ENCODE peak calls at places on chromosomes 2 and 18, in four cellular contexts. N is WTC11, E is HepG2, J is K562. U is an unnamed sample.
A peak's percentile ranks its signal among the peaks of the same experiment; 100 is the strongest.

GRCh38 chr2:67997528-67998267 is 65.1 kb downstream of the C1D start:
- DNase-seq in N (no peak), E (no peak), J (no peak), U (no peak)

GRCh38 chr2:74658516-74658915 is 4.5 kb downstream of the SEMA4F start:
- DNase-seq in N (no peak), E (no peak), J (no peak), U (no peak)

GRCh38 chr18:48801728-48802542 is 148.8 kb downstream of the SMAD7 start:
- DNase-seq in N (peak; percentile 2), E (no peak), J (no peak), U (no peak)

GRCh38 chr2:238255146-238255545 is 15.3 kb upstream of the HES6 start:
- DNase-seq in N (no peak), E (no peak), J (no peak), U (no peak)

GRCh38 chr2:49002750-49003149 is 151.6 kb downstream of the FSHR start:
- DNase-seq in N (no peak), E (no peak), J (no peak), U (no peak)

GRCh38 chr2:231241755-231242507 is 43.5 kb downstream of the ARMC9 start:
- DNase-seq in N (no peak), E (no peak), J (no peak), U (no peak)

GRCh38 chr2:86468162-86469033 is 27.2 kb downstream of the KDM3A start:
- DNase-seq in N (no peak), E (no peak), J (no peak), U (no peak)

GRCh38 chr2:190904644-190905043 is 24.0 kb downstream of the GLS start:
- DNase-seq in N (no peak), E (no peak), J (no peak), U (no peak)

GRCh38 chr2:111171337-111171930 is 50.7 kb downstream of the BCL2L11 start:
- DNase-seq in N (no peak), E (no peak), J (no peak), U (no peak)

GRCh38 chr18:24538421-24539264 is 78.2 kb downstream of the HRH4 start:
- DNase-seq in N (no peak), E (no peak), J (no peak), U (no peak)

GRCh38 chr2:88828397-88829137 is 137.1 kb downstream of the RPIA start:
- DNase-seq in N (no peak), E (no peak), J (no peak), U (no peak)

GRCh38 chr2:37925063-37925897 is at the start of gene RMDN2:
- DNase-seq in N (peak; percentile 97), E (peak; percentile 97), J (peak; percentile 91), U (peak; percentile 97)

GRCh38 chr2:166184789-166185188 is 57.0 kb upstream of the SCN1A start:
- DNase-seq in N (no peak), E (no peak), J (no peak), U (no peak)

GRCh38 chr18:22800551-22800951 is 132.6 kb upstream of the RBBP8 start:
- DNase-seq in N (no peak), E (no peak), J (no peak), U (no peak)

GRCh38 chr2:224909885-224910517 is 132.3 kb downstream of the DOCK10 start:
- DNase-seq in N (no peak), E (no peak), J (no peak), U (peak; percentile 41)

GRCh38 chr18:32366586-32367538 is 103.8 kb downstream of the GAREM1 start:
- DNase-seq in N (no peak), E (no peak), J (no peak), U (no peak)

GRCh38 chr2:136206613-136207012 is 88.7 kb upstream of the CXCR4 start:
- DNase-seq in N (no peak), E (no peak), J (no peak), U (no peak)
- TF ChIP-seq USF2 in N (no peak), E (no peak), J (no peak), U (no peak)

GRCh38 chr2:170170281-170171035 is 7.5 kb upstream of the MYO3B start:
- DNase-seq in N (no peak), E (no peak), J (no peak), U (no peak)

GRCh38 chr2:170163666-170164065 is 14.3 kb upstream of the MYO3B start:
- DNase-seq in N (no peak), E (no peak), J (no peak), U (no peak)

GRCh38 chr2:170165129-170165528 is 12.8 kb upstream of the MYO3B start:
- DNase-seq in N (no peak), E (no peak), J (no peak), U (no peak)

GRCh38 chr2:170162261-170162612 is 15.7 kb upstream of the MYO3B start:
- DNase-seq in N (no peak), E (no peak), J (no peak), U (no peak)

DNA sequence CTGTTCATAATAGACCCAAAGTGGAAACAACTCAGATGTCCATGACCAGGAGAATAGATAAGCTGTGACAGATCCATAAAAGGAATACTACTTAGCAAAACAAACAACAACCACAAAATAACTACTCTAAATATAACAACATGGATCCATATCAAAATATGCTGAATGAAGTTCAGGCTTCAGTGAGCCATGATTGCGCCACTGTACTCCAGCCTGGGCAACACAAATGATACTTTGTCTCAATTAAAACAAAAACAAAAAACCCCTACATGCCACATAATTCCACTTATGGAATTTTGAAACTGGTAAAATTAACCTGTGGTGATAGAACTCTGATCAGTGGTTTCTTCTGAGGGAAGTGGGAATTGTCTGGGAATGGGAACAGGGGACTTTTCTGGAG is 11.2 kb upstream of the MYO3B start:
- DNase-seq in N (no peak), E (no peak), J (no peak), U (no peak)
- TF ChIP-seq NR3C1 in N (no peak), E (no peak), J (no peak), U (no peak)

DNA sequence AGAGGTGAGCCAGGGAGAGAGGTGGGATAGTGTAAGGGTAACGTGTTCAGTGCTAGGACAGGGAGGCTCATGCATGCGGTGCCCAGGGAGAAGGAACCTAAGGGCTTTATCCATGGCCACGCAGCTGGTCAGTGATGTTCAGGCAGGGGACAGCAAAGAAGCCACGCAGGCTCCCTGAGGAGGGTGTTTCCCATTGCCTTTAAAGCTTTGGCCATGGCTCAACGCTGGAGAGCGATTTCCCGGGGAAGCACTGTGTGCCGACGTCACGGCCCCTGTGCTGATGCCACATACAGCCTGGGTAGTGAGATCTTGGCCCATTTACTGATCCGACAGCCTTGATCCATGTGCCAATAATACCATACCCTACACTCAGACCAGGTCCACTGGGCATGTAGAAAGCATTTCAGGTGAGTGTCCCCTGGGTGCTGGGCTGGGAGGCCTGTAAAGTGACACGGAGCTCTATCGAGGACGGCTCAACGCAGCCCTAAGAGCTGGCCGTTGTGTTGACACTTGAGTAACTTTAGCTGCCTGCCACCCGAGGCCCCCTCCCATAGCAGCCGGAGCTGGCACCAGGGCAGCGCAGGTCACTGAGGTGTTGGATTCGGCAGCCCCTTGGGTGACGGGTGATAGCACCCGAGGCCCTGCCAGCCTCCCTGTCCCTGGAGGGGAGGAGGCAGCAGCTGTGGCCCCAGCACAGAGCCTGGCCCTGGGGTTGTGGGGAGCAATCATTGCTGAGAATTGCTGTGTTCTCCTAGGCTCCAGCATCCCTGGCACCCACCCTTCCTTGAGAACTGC is 41.4 kb downstream of the PDIA6 start:
- DNase-seq in N (no peak), E (no peak), J (no peak), U (no peak)
- TF ChIP-seq CTCF in N (no peak), E (no peak), J (no peak), U (no peak)

GRCh38 chr2:240479561-240479960 is 44.1 kb downstream of the GPC1 start:
- DNase-seq in N (peak; percentile 6), E (no peak), J (no peak), U (no peak)
- TF ChIP-seq USF2 in N (no peak), E (no peak), J (no peak), U (no peak)

DNA sequence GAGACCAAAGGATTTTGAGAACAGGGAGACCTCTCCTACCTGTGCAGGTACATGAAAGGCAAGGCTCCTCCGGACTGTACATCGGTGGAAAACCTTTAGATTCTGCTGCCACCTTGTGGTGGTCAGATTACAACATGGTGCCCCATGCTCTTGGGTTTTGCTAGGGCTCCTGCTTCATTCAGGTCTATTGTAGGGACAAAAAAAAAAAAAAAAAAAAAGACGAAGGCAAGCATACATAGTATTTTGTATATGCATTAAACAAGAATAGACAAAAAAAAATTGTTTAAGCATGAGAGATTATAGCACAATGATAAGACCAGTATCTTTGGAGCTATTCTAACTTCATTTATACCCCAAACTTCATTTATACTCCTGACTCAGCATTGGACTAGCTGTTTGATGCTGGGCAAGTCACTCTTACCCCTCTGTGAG is 27.4 kb upstream of the SPR start:
- DNase-seq in N (peak; percentile 78), E (peak; percentile 77), J (peak; percentile 74), U (peak; percentile 80)
- TF ChIP-seq NR3C1 in N (no peak), E (no peak), J (no peak), U (no peak)

GRCh38 chr2:217478831-217479435 is 523.9 kb downstream of the TNS1 start:
- DNase-seq in N (peak; percentile 13), E (no peak), J (no peak), U (no peak)

GRCh38 chr2:217479626-217480025 is 523.2 kb downstream of the TNS1 start:
- DNase-seq in N (no peak), E (no peak), J (no peak), U (no peak)

GRCh38 chr2:217475101-217475500 is 527.7 kb downstream of the TNS1 start:
- DNase-seq in N (no peak), E (no peak), J (no peak), U (no peak)

GRCh38 chr2:217475791-217476190 is 527.0 kb downstream of the TNS1 start:
- DNase-seq in N (no peak), E (no peak), J (no peak), U (no peak)

GRCh38 chr2:217477583-217477982 is 525.2 kb downstream of the TNS1 start:
- DNase-seq in N (peak; percentile 13), E (no peak), J (no peak), U (no peak)
- TF ChIP-seq CTCF in N (no peak), E (peak; percentile 6), J (no peak), U (no peak)

GRCh38 chr18:31102941-31103340 is 720 bp upstream of the DSC2 start:
- DNase-seq in N (no peak), E (no peak), J (peak; percentile 22), U (no peak)
- TF ChIP-seq USF2 in N (no peak), E (no peak), J (no peak), U (no peak)

DNA sequence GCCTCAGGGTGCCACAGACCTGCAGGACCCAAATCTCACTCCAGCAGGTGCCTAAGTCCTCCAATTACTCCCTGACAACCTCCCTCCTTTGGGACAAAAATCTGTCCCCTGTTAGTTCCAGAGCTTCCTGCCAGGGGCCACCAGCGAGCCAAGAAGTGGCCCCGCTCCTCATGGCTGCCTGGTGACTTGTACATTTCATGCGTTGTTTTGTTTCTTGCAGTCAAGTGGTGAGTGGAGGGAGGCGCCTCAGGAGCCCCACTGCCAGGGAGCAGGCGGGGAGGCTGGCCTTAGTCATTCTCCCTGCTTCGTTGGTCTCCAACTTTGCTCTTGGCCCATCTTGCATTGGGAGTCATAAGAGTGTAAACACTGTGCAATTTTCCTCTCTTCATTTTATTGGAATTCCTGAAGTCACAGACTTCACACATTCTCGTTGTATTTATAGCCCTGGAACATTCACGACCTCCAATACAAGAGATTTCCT is 81.3 kb downstream of the KCNF1 start:
- DNase-seq in N (no peak), E (no peak), J (no peak), U (no peak)
- TF ChIP-seq NR3C1 in N (no peak), E (no peak), J (no peak), U (no peak)

U was measured in A549.